ENCODE peak calls at places on chromosomes 4 and X, in nine cellular contexts. A is effector memory CD4-positive, alpha-beta T cell; F is adrenal gland; X is GM23248; H is colonic mucosa; D is GM23338; V is neuronal stem cell; C is cardiac muscle cell; B is body of pancreas. T is an unnamed sample.

GRCh38 chr4:98627883-98628282 is 30.5 kb downstream of the TSPAN5 start:
- DNase-seq in A (no peak), F (no peak), X (peak), H (no peak), D (no peak), V (no peak), C (no peak), B (no peak), T (no peak)

GRCh38 chr4:89295415-89295927 is 12.1 kb downstream of the GPRIN3 start:
- DNase-seq in A (no peak), F (no peak), X (no peak), H (no peak), D (no peak), V (no peak), C (no peak), B (no peak), T (no peak)

GRCh38 chr4:20368926-20369325 is 117.2 kb downstream of the SLIT2 start:
- DNase-seq in A (no peak), F (no peak), X (peak), H (no peak), D (no peak), V (no peak), C (no peak), B (no peak), T (no peak)

GRCh38 chr4:58451707-58452106 is 1341.5 kb upstream of the IGFBP7 start:
- DNase-seq in A (no peak), F (no peak), X (no peak), H (no peak), D (no peak), V (no peak), C (no peak), B (no peak), T (no peak)

GRCh38 chrX:45266456-45266855 is 65.8 kb upstream of the DIPK2B start:
- DNase-seq in A (no peak), F (no peak), X (no peak), H (no peak), D (no peak), V (no peak), C (no peak), B (no peak), T (no peak)

GRCh38 chrX:68186552-68187262 is 246.6 kb downstream of the OPHN1 start:
- DNase-seq in A (no peak), F (no peak), X (peak), H (no peak), D (no peak), V (no peak), C (no peak), B (no peak), T (no peak)

GRCh38 chrX:51332188-51332942 is at the start of gene NUDT10:
- DNase-seq in A (no peak), F (peak), X (peak), H (peak), D (peak), V (peak), C (peak), B (peak), T (peak)

GRCh38 chr4:75821216-75821615 is 81.0 kb downstream of the PPEF2 start:
- DNase-seq in A (no peak), F (no peak), X (no peak), H (no peak), D (no peak), V (no peak), C (no peak), B (no peak), T (no peak)

GRCh38 chr4:55397521-55398321 is 2.0 kb downstream of the TMEM165 start:
- DNase-seq in A (no peak), F (no peak), X (peak), H (no peak), D (no peak), V (no peak), C (no peak), B (no peak), T (no peak)

GRCh38 chrX:132217203-132218073 is 1.8 kb downstream of the RAP2C start:
- DNase-seq in A (peak), F (peak), X (peak), H (peak), D (peak), V (peak), C (peak), B (peak), T (peak)

GRCh38 chr4:2790583-2791517 is 2.0 kb upstream of the SH3BP2 start:
- DNase-seq in A (no peak), F (no peak), X (no peak), H (no peak), D (no peak), V (no peak), C (no peak), B (peak), T (no peak)

GRCh38 chrX:86436116-86436515 is 287.9 kb downstream of the DACH2 start:
- DNase-seq in A (no peak), F (no peak), X (no peak), H (no peak), D (no peak), V (no peak), C (no peak), B (no peak), T (no peak)

GRCh38 chr4:74930166-74930565 is 2.8 kb upstream of the PARM1 start:
- DNase-seq in A (no peak), F (no peak), X (no peak), H (no peak), D (no peak), V (no peak), C (no peak), B (no peak), T (no peak)

GRCh38 chr4:79831701-79832514 is 241.1 kb downstream of the ANTXR2 start:
- DNase-seq in A (no peak), F (no peak), X (peak), H (no peak), D (no peak), V (no peak), C (no peak), B (no peak), T (no peak)

GRCh38 chrX:11533211-11533651 is 132.5 kb downstream of the ARHGAP6 start:
- DNase-seq in A (no peak), F (no peak), X (peak), H (no peak), D (peak), V (peak), C (peak), B (no peak), T (no peak)

GRCh38 chr4:77232653-77233052 is 75.6 kb downstream of the CCNG2 start:
- DNase-seq in A (no peak), F (no peak), X (peak), H (no peak), D (no peak), V (no peak), C (no peak), B (no peak), T (no peak)

GRCh38 chrX:151703487-151703886 is 8.2 kb downstream of the PRRG3 start:
- DNase-seq in A (no peak), F (no peak), X (peak), H (no peak), D (no peak), V (no peak), C (peak), B (peak), T (no peak)

GRCh38 chr4:153013202-153013988 is 77.3 kb downstream of the FHDC1 start:
- DNase-seq in A (no peak), F (no peak), X (peak), H (no peak), D (no peak), V (no peak), C (no peak), B (no peak), T (no peak)

GRCh38 chr4:126123933-126124332 is 809.2 kb downstream of the FAT4 start:
- DNase-seq in A (no peak), F (no peak), X (peak), H (no peak), D (no peak), V (no peak), C (no peak), B (no peak), T (no peak)

GRCh38 chrX:54029543-54030143 is 14.6 kb downstream of the PHF8 start:
- DNase-seq in A (no peak), F (no peak), X (no peak), H (no peak), D (no peak), V (no peak), C (no peak), B (peak), T (no peak)

GRCh38 chr4:151459380-151459779 is 50.4 kb downstream of the FHIP1A start:
- DNase-seq in A (no peak), F (no peak), X (no peak), H (no peak), D (no peak), V (no peak), C (no peak), B (no peak), T (no peak)

DNA sequence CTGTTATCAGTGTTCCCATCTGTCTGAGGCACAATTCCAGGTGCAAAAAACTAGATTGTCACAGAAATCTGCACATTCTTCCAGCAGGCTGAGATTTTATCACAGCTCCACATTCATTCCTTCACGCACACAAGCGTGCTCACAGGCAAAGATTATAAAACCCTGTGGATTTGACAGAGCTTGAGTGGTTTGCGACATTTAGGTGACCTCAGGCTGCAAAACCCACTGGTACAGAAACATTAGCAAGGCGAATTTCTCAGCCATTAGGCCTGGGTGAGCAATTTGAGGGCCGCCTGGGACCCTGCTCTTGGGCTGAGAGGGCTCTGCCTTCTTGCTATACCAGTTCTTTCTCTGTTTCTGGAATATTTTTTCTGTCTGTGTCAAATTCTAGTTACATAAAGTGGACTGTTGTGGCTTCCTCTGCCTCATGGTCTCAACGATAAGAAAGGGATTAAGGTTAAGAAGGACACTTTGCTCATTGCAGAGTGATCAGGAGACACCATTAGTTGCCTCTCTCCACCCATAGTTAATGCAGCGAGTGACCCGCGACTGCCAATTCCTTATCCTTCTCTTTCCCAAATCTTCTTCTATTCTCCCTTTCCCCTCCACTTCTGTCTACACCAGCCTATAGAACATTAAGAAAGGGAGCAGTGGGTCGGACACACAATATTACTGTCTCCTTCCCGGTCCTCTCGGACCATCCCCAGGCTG is 86.7 kb upstream of the C1QTNF7 start:
- DNase-seq in A (no peak), F (no peak), X (no peak), H (no peak), D (no peak), V (no peak), C (no peak), B (no peak), T (no peak)
- H3K27ac ChIP-seq in A (no peak), F (no peak), X (no peak), H (no peak), D (no peak), V (no peak), C (no peak), B (no peak), T (no peak)

GRCh38 chrX:150664290-150664689 is 28.9 kb upstream of the MTMR1 start:
- DNase-seq in A (no peak), F (peak), X (no peak), H (no peak), D (no peak), V (no peak), C (peak), B (peak), T (no peak)
- H3K27ac ChIP-seq in A (no peak), F (no peak), X (no peak), H (no peak), D (no peak), V (no peak), C (no peak), B (peak), T (no peak)

DNA sequence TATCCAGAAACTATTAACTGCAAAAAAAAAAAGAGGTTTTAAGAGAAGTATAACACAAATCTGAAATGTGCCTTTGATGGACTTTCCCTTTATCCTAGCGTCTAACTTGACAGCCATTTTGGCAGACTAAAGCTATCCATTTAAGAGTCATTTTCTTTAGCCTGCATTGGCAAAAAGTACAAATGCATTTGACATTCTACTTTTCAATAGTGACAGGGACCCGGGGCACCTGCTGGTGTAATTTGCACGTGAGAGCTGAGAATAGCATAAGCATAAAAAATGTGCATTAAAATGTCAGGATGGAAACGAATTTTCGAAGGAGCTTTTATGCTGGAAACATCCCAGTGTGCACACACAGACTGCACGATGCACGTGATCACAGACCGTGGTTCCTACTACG is 91.9 kb downstream of the DHRSX start:
- DNase-seq in A (no peak), F (no peak), X (no peak), H (no peak), D (no peak), V (no peak), C (no peak), B (no peak), T (no peak)
- H3K27ac ChIP-seq in A (no peak), F (no peak), X (no peak), H (no peak), D (no peak), V (no peak), C (no peak), B (no peak), T (no peak)

GRCh38 chr4:15400276-15400675 is 27.6 kb upstream of the C1QTNF7 start:
- DNase-seq in A (no peak), F (no peak), X (no peak), H (no peak), D (no peak), V (no peak), C (no peak), B (no peak), T (no peak)
- H3K27ac ChIP-seq in A (no peak), F (no peak), X (peak), H (no peak), D (no peak), V (no peak), C (no peak), B (no peak), T (no peak)

DNA sequence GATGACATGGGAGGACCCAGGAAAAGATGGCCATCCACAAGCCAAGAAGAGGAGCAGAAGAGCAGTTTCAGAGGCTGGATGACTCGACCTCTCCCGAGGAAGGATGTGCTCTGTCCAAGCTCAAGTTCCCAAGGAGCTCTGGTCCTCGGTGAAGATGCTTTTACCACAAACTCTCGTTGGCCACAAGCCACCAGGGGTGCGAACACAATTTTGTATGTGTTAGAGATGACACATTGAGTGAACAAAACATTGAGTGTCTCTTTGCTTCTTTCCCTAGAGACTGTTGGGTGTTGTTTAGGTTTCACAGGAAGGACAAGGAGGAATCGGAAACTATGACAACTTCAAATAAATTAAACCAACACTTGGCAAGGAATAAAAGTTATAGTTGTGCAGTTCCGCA is 26.3 kb downstream of the FGFBP1 start:
- DNase-seq in A (no peak), F (no peak), X (peak), H (no peak), D (no peak), V (no peak), C (no peak), B (no peak), T (no peak)
- H3K27ac ChIP-seq in A (no peak), F (no peak), X (no peak), H (no peak), D (no peak), V (no peak), C (no peak), B (no peak), T (no peak)

DNA sequence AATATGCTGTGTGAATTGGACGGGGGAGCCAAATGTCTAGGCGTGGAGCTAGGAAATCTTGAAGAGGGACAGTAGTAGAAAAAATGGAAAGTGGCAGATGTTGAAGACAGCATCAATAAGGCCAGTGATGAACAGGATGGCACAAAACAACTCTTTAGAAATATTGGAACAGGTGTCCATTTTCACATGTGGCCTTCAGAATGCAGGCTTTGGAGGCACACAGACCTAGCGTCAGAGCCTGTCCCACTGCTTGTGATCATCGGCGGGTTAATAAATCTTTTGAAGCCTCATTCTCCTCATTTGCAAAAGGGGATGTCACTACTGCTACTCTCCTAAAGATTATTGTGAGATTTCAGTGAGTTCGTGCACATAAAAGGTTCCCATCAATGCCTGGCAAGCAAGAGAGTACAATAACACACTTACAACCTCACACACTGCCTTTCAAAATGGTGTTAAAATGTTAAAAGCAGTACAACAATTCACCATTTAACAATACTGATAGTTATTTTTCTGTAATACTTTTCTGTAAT is 2.4 kb downstream of the PDLIM3 start:
- DNase-seq in A (no peak), F (no peak), X (no peak), H (no peak), D (no peak), V (no peak), C (no peak), B (no peak), T (no peak)
- H3K27ac ChIP-seq in A (no peak), F (no peak), X (no peak), H (no peak), D (no peak), V (no peak), C (no peak), B (no peak), T (no peak)

GRCh38 chr4:113594231-113594556 is 167.3 kb downstream of the CAMK2D start:
- DNase-seq in A (no peak), F (no peak), X (no peak), H (no peak), D (no peak), V (no peak), C (no peak), B (no peak), T (no peak)
- H3K27ac ChIP-seq in A (no peak), F (no peak), X (no peak), H (no peak), D (no peak), V (no peak), C (peak), B (no peak), T (no peak)

DNA sequence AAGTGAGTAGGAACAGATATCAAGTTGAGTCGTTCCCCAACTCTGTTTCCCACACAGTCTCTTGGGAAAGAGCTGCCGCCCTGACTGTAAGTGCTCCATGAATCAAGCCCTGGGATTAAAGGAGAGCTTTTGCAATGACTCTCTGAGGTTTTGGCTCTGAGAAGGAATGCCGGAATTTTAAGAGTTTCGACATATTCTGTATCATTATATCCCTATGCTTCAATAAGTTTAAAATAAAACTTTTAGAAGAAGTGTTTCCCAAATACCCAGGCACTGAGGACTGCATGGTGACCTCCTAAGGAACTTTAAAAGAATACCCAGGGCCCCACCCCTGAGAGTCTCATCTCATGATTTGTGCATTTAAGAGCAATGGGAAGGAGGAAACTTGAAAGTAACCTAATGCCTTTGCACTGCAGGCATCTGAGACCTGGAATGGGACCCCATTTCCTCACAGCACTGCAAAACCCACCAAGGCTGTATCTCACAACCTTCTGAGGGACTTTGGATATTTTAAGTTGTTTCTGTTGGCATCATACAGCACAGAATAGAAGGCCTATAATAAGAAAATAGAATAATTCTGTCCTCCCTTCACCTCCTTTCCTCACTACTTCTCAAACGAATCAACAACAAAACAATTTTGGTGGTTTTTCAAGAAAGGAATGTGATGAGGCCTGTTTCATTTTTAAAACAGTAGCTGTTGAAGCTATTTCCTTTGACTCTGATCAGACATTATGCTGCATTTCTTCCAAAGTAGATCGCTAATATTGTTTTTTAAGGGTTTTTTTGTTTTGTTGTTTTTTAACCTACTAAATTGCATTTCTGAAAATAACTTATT is 121.2 kb downstream of the GASK1B start:
- DNase-seq in A (no peak), F (peak), X (peak), H (no peak), D (no peak), V (no peak), C (no peak), B (peak), T (no peak)
- H3K27ac ChIP-seq in A (no peak), F (no peak), X (peak), H (peak), D (no peak), V (no peak), C (no peak), B (no peak), T (no peak)

T was measured in caudate nucleus.